ENCODE peak calls at places on chromosome 6, in eight cellular contexts. X is cardiac muscle cell, C is adrenal gland, U is neural crest cell, V is G401, Y is NCI-H69, H is fibroblast of mammary gland, G is endothelial cell. P is an unnamed sample.

GRCh38 chr6:128512296-128512695 is 8.1 kb downstream of the PTPRK start:
- DNase-seq in X (no peak), C (no peak), U (no peak), V (no peak), Y (no peak), H (no peak), G (no peak), P (no peak)

GRCh38 chr6:43491750-43492661 is 14.6 kb downstream of the TJAP1 start:
- DNase-seq in X (no peak), C (peak; percentile 92), U (no peak), V (peak; percentile 31), Y (peak; percentile 17), H (peak; percentile 76), G (no peak), P (no peak)

GRCh38 chr6:157760589-157761330 is 62.3 kb upstream of the SNX9 start:
- DNase-seq in X (no peak), C (no peak), U (no peak), V (no peak), Y (no peak), H (peak; percentile 95), G (no peak), P (no peak)

GRCh38 chr6:39361657-39362486 is 39.4 kb upstream of the KCNK16 start:
- DNase-seq in X (peak; percentile 82), C (peak; percentile 83), U (peak; percentile 74), V (peak; percentile 64), Y (peak; percentile 72), H (peak; percentile 62), G (peak; percentile 76), P (peak; percentile 52)

GRCh38 chr6:34248198-34248726 is 544 bp downstream of the SMIM29 start:
- DNase-seq in X (no peak), C (peak; percentile 85), U (peak; percentile 34), V (peak; percentile 73), Y (peak; percentile 58), H (peak; percentile 50), G (no peak), P (no peak)

GRCh38 chr6:113120214-113120576 is 737.0 kb upstream of the MARCKS start:
- DNase-seq in X (no peak), C (no peak), U (no peak), V (no peak), Y (no peak), H (peak; percentile 96), G (no peak), P (no peak)

GRCh38 chr6:2624177-2624576 is 126.5 kb downstream of the MYLK4 start:
- DNase-seq in X (no peak), C (no peak), U (no peak), V (no peak), Y (no peak), H (no peak), G (no peak), P (no peak)

GRCh38 chr6:63872233-63872632 is 236.6 kb downstream of the PHF3 start:
- DNase-seq in X (no peak), C (no peak), U (no peak), V (no peak), Y (no peak), H (no peak), G (no peak), P (no peak)

GRCh38 chr6:138576303-138576702 is 77.0 kb upstream of the NHSL1 start:
- DNase-seq in X (no peak), C (no peak), U (no peak), V (peak; percentile 19), Y (peak; percentile 98), H (no peak), G (no peak), P (no peak)

GRCh38 chr6:12490904-12491571 is 200.9 kb downstream of the EDN1 start:
- DNase-seq in X (no peak), C (peak; percentile 87), U (no peak), V (no peak), Y (no peak), H (peak; percentile 93), G (no peak), P (no peak)

GRCh38 chr6:90500458-90500857 is 86.4 kb downstream of the MAP3K7 start:
- DNase-seq in X (no peak), C (no peak), U (no peak), V (no peak), Y (no peak), H (no peak), G (no peak), P (no peak)

GRCh38 chr6:160137989-160138835 is 16.6 kb downstream of the SLC22A1 start:
- DNase-seq in X (peak; percentile 88), C (peak; percentile 84), U (peak; percentile 57), V (peak; percentile 35), Y (peak; percentile 65), H (peak; percentile 72), G (peak; percentile 61), P (peak; percentile 42)

GRCh38 chr6:150076196-150076893 is 7.4 kb upstream of the ULBP3 start:
- DNase-seq in X (no peak), C (no peak), U (no peak), V (no peak), Y (peak; percentile 14), H (no peak), G (no peak), P (no peak)

GRCh38 chr6:167770291-167770955 is 56.3 kb upstream of the AFDN start:
- DNase-seq in X (no peak), C (no peak), U (no peak), V (no peak), Y (no peak), H (no peak), G (no peak), P (no peak)

GRCh38 chr6:68229566-68229965 is 405.5 kb upstream of the ADGRB3 start:
- DNase-seq in X (no peak), C (no peak), U (no peak), V (no peak), Y (no peak), H (no peak), G (no peak), P (no peak)

GRCh38 chr6:114304304-114304887 is 38.4 kb downstream of the HS3ST5 start:
- DNase-seq in X (peak; percentile 44), C (no peak), U (no peak), V (peak; percentile 8), Y (peak; percentile 24), H (peak; percentile 24), G (no peak), P (no peak)

GRCh38 chr6:147553099-147553498 is 44.6 kb downstream of the SAMD5 start:
- DNase-seq in X (no peak), C (no peak), U (no peak), V (no peak), Y (no peak), H (no peak), G (no peak), P (no peak)

GRCh38 chr6:17015551-17016381 is 86.1 kb upstream of the STMND1 start:
- DNase-seq in X (no peak), C (no peak), U (no peak), V (no peak), Y (peak; percentile 64), H (no peak), G (peak; percentile 30), P (no peak)

P was measured in HuH-7.5.